ENCODE peak calls at places on chromosome 1, in nine cellular contexts. One of them, this sample, is unnamed. For H3K36me3, the result is how much of the 10 kb centered on the place peaks cover.

GRCh38 chr1:24381256-24381655 is 32.3 kb downstream of the STPG1 start:
- DNase-seq in PC-3: no peak
- DNase-seq in sigmoid colon: no peak
- DNase-seq in prostate gland: no peak
- DNase-seq in heart right ventricle: no peak
- DNase-seq in ovary: no peak
- DNase-seq in H1: no peak
- DNase-seq in mammary epithelial cell: no peak
- DNase-seq in cardiac muscle cell: no peak
- DNase-seq in this sample: peak

GRCh38 chr1:236819856-236820255 is 24.8 kb downstream of the MTR start:
- DNase-seq in PC-3: no peak
- DNase-seq in sigmoid colon: no peak
- DNase-seq in prostate gland: no peak
- DNase-seq in heart right ventricle: no peak
- DNase-seq in ovary: no peak
- DNase-seq in H1: no peak
- DNase-seq in mammary epithelial cell: no peak
- DNase-seq in cardiac muscle cell: no peak
- DNase-seq in this sample: no peak

GRCh38 chr1:200042437-200043329 is 15.2 kb downstream of the NR5A2 start:
- DNase-seq in PC-3: no peak
- DNase-seq in sigmoid colon: no peak
- DNase-seq in prostate gland: no peak
- DNase-seq in heart right ventricle: no peak
- DNase-seq in ovary: no peak
- DNase-seq in H1: no peak
- DNase-seq in mammary epithelial cell: no peak
- DNase-seq in cardiac muscle cell: no peak
- DNase-seq in this sample: no peak

GRCh38 chr1:39214998-39215873 is 10.7 kb downstream of the MACF1 start:
- DNase-seq in PC-3: no peak
- DNase-seq in sigmoid colon: no peak
- DNase-seq in prostate gland: no peak
- DNase-seq in heart right ventricle: no peak
- DNase-seq in ovary: no peak
- DNase-seq in H1: peak
- DNase-seq in mammary epithelial cell: peak
- DNase-seq in cardiac muscle cell: no peak
- DNase-seq in this sample: no peak

GRCh38 chr1:97006044-97006676 is 284.6 kb downstream of the PTBP2 start:
- DNase-seq in PC-3: peak
- DNase-seq in sigmoid colon: no peak
- DNase-seq in prostate gland: no peak
- DNase-seq in heart right ventricle: peak
- DNase-seq in ovary: no peak
- DNase-seq in H1: no peak
- DNase-seq in mammary epithelial cell: peak
- DNase-seq in cardiac muscle cell: peak
- DNase-seq in this sample: no peak

GRCh38 chr1:232532901-232533300 is 97.0 kb downstream of the SIPA1L2 start:
- DNase-seq in PC-3: no peak
- DNase-seq in sigmoid colon: no peak
- DNase-seq in prostate gland: no peak
- DNase-seq in heart right ventricle: no peak
- DNase-seq in ovary: no peak
- DNase-seq in H1: no peak
- DNase-seq in mammary epithelial cell: no peak
- DNase-seq in cardiac muscle cell: no peak
- DNase-seq in this sample: no peak

GRCh38 chr1:232367293-232367692 is 262.6 kb downstream of the SIPA1L2 start:
- DNase-seq in PC-3: peak
- DNase-seq in sigmoid colon: no peak
- DNase-seq in prostate gland: no peak
- DNase-seq in heart right ventricle: no peak
- DNase-seq in ovary: no peak
- DNase-seq in H1: no peak
- DNase-seq in mammary epithelial cell: no peak
- DNase-seq in cardiac muscle cell: no peak
- DNase-seq in this sample: no peak

GRCh38 chr1:166811691-166812090 is 27.6 kb upstream of the POGK start:
- DNase-seq in PC-3: no peak
- DNase-seq in sigmoid colon: no peak
- DNase-seq in prostate gland: no peak
- DNase-seq in heart right ventricle: no peak
- DNase-seq in ovary: no peak
- DNase-seq in H1: no peak
- DNase-seq in mammary epithelial cell: no peak
- DNase-seq in cardiac muscle cell: no peak
- DNase-seq in this sample: no peak

GRCh38 chr1:64320470-64320869 is 117.0 kb downstream of the UBE2U start:
- DNase-seq in PC-3: peak
- DNase-seq in sigmoid colon: no peak
- DNase-seq in prostate gland: no peak
- DNase-seq in heart right ventricle: no peak
- DNase-seq in ovary: no peak
- DNase-seq in H1: no peak
- DNase-seq in mammary epithelial cell: peak
- DNase-seq in cardiac muscle cell: peak
- DNase-seq in this sample: no peak

DNA sequence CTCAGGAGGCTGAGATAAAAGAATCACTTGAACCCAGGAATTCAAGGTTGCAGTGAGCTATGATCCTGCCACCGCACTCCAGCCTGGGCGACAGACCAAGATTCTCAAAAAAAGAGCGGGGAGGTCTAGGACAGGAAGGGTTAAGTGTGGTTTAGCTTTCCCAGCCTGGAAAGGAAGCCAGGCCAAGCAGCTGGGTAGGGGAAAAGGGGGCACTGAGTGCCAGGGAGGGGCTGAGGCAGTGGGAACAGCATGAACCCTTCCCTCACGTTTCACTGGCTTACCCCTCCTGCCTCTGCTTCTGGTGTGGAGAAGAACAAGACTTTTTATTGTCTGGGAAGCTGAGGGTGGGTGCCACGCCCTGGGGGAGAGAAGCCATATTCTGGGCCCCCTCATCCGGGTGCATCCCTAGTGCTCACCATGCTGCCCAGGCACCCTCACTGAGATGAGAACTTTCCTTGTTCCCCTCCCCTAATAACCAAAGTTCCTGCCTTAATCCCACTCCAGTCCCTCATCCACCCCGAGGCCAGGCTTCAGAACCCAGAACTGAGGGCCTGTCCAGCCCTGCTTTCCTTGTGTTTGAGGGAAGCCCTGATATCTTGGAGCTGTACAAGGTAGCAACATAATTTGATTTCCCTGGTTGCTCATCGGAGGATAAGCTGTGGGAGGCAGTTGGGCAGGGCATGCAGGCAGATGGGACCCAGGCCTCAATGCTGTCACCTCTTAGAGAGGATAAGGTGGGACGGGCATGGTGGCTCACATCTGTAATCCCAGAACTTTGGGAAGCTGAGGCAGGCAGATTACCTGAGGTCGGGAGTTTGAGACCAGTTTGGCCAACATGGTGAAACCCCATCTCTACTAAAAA is 2.0 kb upstream of the LMNA start:
- DNase-seq in PC-3: no peak
- DNase-seq in sigmoid colon: peak
- DNase-seq in prostate gland: no peak
- DNase-seq in heart right ventricle: no peak
- DNase-seq in ovary: no peak
- DNase-seq in H1: no peak
- DNase-seq in mammary epithelial cell: no peak
- DNase-seq in cardiac muscle cell: no peak
- DNase-seq in this sample: no peak
- H3K27ac ChIP-seq in PC-3: no peak
- H3K27ac ChIP-seq in sigmoid colon: peak
- H3K27ac ChIP-seq in prostate gland: peak
- H3K27ac ChIP-seq in heart right ventricle: peak
- H3K27ac ChIP-seq in ovary: peak
- H3K27ac ChIP-seq in H1: no peak
- H3K27ac ChIP-seq in mammary epithelial cell: peak
- H3K27ac ChIP-seq in cardiac muscle cell: no peak
- H3K27ac ChIP-seq in this sample: no peak

DNA sequence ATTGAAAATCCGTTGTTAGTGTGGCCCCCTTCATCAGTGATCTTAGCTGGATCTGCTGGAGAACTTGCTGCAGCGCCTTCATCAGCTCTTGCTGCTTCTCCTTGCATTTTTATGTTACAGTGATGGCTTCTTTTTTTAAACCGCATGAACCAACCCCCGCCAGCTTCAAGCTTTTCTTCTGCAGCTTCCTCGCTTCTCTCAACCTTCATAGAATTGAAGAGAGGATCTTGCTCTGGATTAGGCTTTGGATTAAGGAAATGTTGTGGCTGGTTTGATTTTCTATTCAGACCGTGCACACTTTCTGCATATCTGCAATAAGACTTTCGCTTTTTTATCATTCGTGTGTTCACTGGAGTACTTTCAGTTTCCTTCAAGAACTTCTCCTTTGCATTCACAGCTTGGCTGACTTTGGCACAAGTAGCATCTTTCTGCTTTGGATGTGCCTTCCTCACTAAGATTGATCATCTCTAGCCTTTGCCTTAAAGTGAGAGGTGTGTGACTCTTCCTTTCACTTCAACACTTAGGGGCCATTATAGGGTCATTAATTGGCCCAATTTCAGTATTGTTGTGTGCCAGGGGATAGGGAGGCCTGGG is 13.1 kb downstream of the RNF187 start:
- DNase-seq in PC-3: no peak
- DNase-seq in sigmoid colon: no peak
- DNase-seq in prostate gland: no peak
- DNase-seq in heart right ventricle: no peak
- DNase-seq in ovary: no peak
- DNase-seq in H1: peak
- DNase-seq in mammary epithelial cell: no peak
- DNase-seq in cardiac muscle cell: no peak
- DNase-seq in this sample: no peak
- H3K4me3 ChIP-seq in PC-3: no peak
- H3K4me3 ChIP-seq in sigmoid colon: no peak
- H3K4me3 ChIP-seq in prostate gland: no peak
- H3K4me3 ChIP-seq in heart right ventricle: no peak
- H3K4me3 ChIP-seq in ovary: no peak
- H3K4me3 ChIP-seq in H1: no peak
- H3K4me3 ChIP-seq in mammary epithelial cell: no peak
- H3K4me3 ChIP-seq in cardiac muscle cell: no peak
- H3K4me3 ChIP-seq in this sample: no peak

DNA sequence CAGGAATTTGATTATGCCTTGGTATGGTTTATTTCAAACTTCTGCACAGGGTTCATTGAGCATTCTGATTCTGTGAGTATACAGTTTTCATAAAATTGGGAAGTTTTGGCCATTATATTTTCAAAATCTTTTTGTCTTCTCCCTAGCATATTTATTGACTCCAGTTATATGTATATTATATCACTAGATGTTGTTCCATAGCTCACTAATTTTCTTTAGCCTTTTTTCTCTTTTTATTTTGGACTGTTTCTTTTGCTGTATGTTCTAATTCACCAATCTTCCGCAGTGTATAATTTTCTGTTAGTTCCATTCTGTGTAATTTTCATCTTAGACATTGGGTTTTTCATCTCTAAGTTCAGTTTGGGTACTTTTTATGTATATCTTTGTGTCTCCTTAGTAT is 31.9 kb downstream of the ZMYM4 start:
- DNase-seq in PC-3: no peak
- DNase-seq in sigmoid colon: no peak
- DNase-seq in prostate gland: no peak
- DNase-seq in heart right ventricle: no peak
- DNase-seq in ovary: no peak
- DNase-seq in H1: no peak
- DNase-seq in mammary epithelial cell: no peak
- DNase-seq in cardiac muscle cell: no peak
- DNase-seq in this sample: no peak
- H3K36me3 ChIP-seq in PC-3: under half
- H3K36me3 ChIP-seq in sigmoid colon: under half
- H3K36me3 ChIP-seq in prostate gland: under half
- H3K36me3 ChIP-seq in heart right ventricle: under half
- H3K36me3 ChIP-seq in ovary: under half
- H3K36me3 ChIP-seq in H1: under half
- H3K36me3 ChIP-seq in mammary epithelial cell: under half
- H3K36me3 ChIP-seq in cardiac muscle cell: under half
- H3K36me3 ChIP-seq in this sample: under half

GRCh38 chr1:99648107-99648506 is 2.2 kb downstream of the PALMD start:
- DNase-seq in PC-3: peak
- DNase-seq in sigmoid colon: no peak
- DNase-seq in prostate gland: peak
- DNase-seq in heart right ventricle: peak
- DNase-seq in ovary: no peak
- DNase-seq in H1: no peak
- DNase-seq in mammary epithelial cell: peak
- DNase-seq in cardiac muscle cell: no peak
- DNase-seq in this sample: peak

GRCh38 chr1:99652881-99653281 is 7.0 kb downstream of the PALMD start:
- DNase-seq in PC-3: no peak
- DNase-seq in sigmoid colon: no peak
- DNase-seq in prostate gland: no peak
- DNase-seq in heart right ventricle: no peak
- DNase-seq in ovary: no peak
- DNase-seq in H1: no peak
- DNase-seq in mammary epithelial cell: no peak
- DNase-seq in cardiac muscle cell: peak
- DNase-seq in this sample: no peak

GRCh38 chr1:99650773-99651437 is 5.0 kb downstream of the PALMD start:
- DNase-seq in PC-3: no peak
- DNase-seq in sigmoid colon: no peak
- DNase-seq in prostate gland: no peak
- DNase-seq in heart right ventricle: no peak
- DNase-seq in ovary: no peak
- DNase-seq in H1: no peak
- DNase-seq in mammary epithelial cell: peak
- DNase-seq in cardiac muscle cell: peak
- DNase-seq in this sample: no peak

GRCh38 chr1:99647460-99647859 is 1.5 kb downstream of the PALMD start:
- DNase-seq in PC-3: no peak
- DNase-seq in sigmoid colon: no peak
- DNase-seq in prostate gland: peak
- DNase-seq in heart right ventricle: no peak
- DNase-seq in ovary: no peak
- DNase-seq in H1: no peak
- DNase-seq in mammary epithelial cell: no peak
- DNase-seq in cardiac muscle cell: no peak
- DNase-seq in this sample: no peak

DNA sequence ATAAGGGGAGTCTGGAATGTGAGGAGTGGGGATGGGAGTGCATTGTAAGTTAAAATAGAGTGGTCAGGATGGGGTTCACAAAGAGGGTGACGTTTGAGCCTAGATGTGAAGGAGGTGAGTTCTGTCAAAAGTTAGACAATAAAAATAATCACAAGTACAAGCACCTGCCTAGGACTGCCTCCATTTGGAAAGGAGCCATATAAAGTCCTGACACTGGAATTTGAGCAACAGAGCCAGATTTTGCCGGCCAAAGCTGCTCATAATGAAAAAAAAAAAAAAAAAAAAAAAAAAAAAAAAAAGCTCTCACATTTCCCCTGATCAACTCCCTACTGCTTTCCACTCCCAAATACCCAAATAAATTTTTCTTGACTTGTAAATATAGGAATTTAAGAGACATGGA is 4.1 kb downstream of the PALMD start:
- DNase-seq in PC-3: no peak
- DNase-seq in sigmoid colon: no peak
- DNase-seq in prostate gland: peak
- DNase-seq in heart right ventricle: no peak
- DNase-seq in ovary: no peak
- DNase-seq in H1: no peak
- DNase-seq in mammary epithelial cell: peak
- DNase-seq in cardiac muscle cell: peak
- DNase-seq in this sample: no peak
- H3K27ac ChIP-seq in PC-3: no peak
- H3K27ac ChIP-seq in sigmoid colon: peak
- H3K27ac ChIP-seq in prostate gland: peak
- H3K27ac ChIP-seq in heart right ventricle: peak
- H3K27ac ChIP-seq in ovary: no peak
- H3K27ac ChIP-seq in H1: no peak
- H3K27ac ChIP-seq in mammary epithelial cell: peak
- H3K27ac ChIP-seq in cardiac muscle cell: no peak
- H3K27ac ChIP-seq in this sample: peak